ENCODE peak calls at places on chromosomes 1 and 21, in eight cellular contexts. Z is dorsolateral prefrontal cortex, C is PC-9, Q is tibial artery, H is fibroblast of lung, A is cardiac muscle cell, Y is heart left ventricle, L is aorta. P is an unnamed sample.

GRCh38 chr1:12124693-12125421 is 41.9 kb upstream of the TNFRSF1B start:
- DNase-seq in Z (peak; percentile 72), C (peak; percentile 66), Q (peak; percentile 83), H (peak; percentile 79), A (peak; percentile 86), Y (peak; percentile 80), L (peak; percentile 84), P (peak; percentile 47)

GRCh38 chr1:181255270-181255929 is 166.9 kb downstream of the IER5 start:
- DNase-seq in Z (no peak), C (no peak), Q (no peak), H (peak; percentile 100), A (peak; percentile 98), Y (no peak), L (no peak), P (peak; percentile 95)

GRCh38 chr1:223035724-223036478 is 107.1 kb downstream of the TLR5 start:
- DNase-seq in Z (no peak), C (no peak), Q (no peak), H (no peak), A (no peak), Y (no peak), L (no peak), P (no peak)

GRCh38 chr1:169550294-169550693 is 36.0 kb downstream of the F5 start:
- DNase-seq in Z (no peak), C (no peak), Q (no peak), H (peak; percentile 55), A (peak; percentile 68), Y (no peak), L (no peak), P (peak; percentile 62)

GRCh38 chr1:26862781-26863676 is at the start of gene SFN:
- DNase-seq in Z (no peak), C (peak; percentile 93), Q (no peak), H (no peak), A (no peak), Y (no peak), L (no peak), P (peak; percentile 96)

GRCh38 chr1:244246334-244246733 is 195.3 kb downstream of the ZBTB18 start:
- DNase-seq in Z (no peak), C (no peak), Q (no peak), H (no peak), A (no peak), Y (no peak), L (no peak), P (no peak)

GRCh38 chr1:27038020-27038419 is 25.4 kb upstream of the TENT5B start:
- DNase-seq in Z (no peak), C (no peak), Q (no peak), H (no peak), A (no peak), Y (no peak), L (no peak), P (no peak)

GRCh38 chr1:26203642-26204318 is 13.4 kb downstream of the CATSPER4 start:
- DNase-seq in Z (no peak), C (no peak), Q (peak; percentile 41), H (no peak), A (no peak), Y (no peak), L (no peak), P (no peak)

GRCh38 chr1:57112148-57112547 is 146.3 kb upstream of the C8B start:
- DNase-seq in Z (no peak), C (no peak), Q (no peak), H (no peak), A (no peak), Y (no peak), L (no peak), P (peak; percentile 71)

GRCh38 chr1:2971609-2972008 is 49.7 kb upstream of the ACTRT2 start:
- DNase-seq in Z (peak; percentile 34), C (no peak), Q (peak; percentile 59), H (no peak), A (no peak), Y (peak; percentile 5), L (no peak), P (no peak)

GRCh38 chr1:65036614-65037180 is 70.3 kb upstream of the JAK1 start:
- DNase-seq in Z (no peak), C (no peak), Q (no peak), H (peak; percentile 21), A (no peak), Y (no peak), L (no peak), P (no peak)

GRCh38 chr1:44820945-44821715 is 12.8 kb downstream of the BTBD19 start:
- DNase-seq in Z (no peak), C (no peak), Q (peak; percentile 64), H (no peak), A (no peak), Y (no peak), L (peak; percentile 45), P (no peak)

GRCh38 chr1:170168263-170168662 is 22.5 kb downstream of the NTMT2 start:
- DNase-seq in Z (no peak), C (no peak), Q (no peak), H (peak; percentile 74), A (peak; percentile 45), Y (no peak), L (no peak), P (peak; percentile 25)

GRCh38 chr1:116754203-116754977 is at the start of gene CD2:
- DNase-seq in Z (no peak), C (no peak), Q (no peak), H (no peak), A (no peak), Y (no peak), L (no peak), P (no peak)

GRCh38 chr1:92623187-92623778 is 136.6 kb upstream of the GFI1 start:
- DNase-seq in Z (no peak), C (no peak), Q (no peak), H (peak; percentile 37), A (peak; percentile 38), Y (no peak), L (no peak), P (peak; percentile 22)

GRCh38 chr1:163928649-163929048 is 606.9 kb downstream of the NUF2 start:
- DNase-seq in Z (no peak), C (no peak), Q (no peak), H (no peak), A (peak; percentile 2), Y (no peak), L (no peak), P (no peak)

GRCh38 chr1:114334297-114334696 is 176.7 kb downstream of the TRIM33 start:
- DNase-seq in Z (no peak), C (no peak), Q (no peak), H (no peak), A (no peak), Y (no peak), L (no peak), P (no peak)

GRCh38 chr1:96843196-96843595 is 121.6 kb downstream of the PTBP2 start:
- DNase-seq in Z (no peak), C (no peak), Q (no peak), H (peak; percentile 59), A (peak; percentile 75), Y (no peak), L (no peak), P (no peak)

GRCh38 chr1:165696625-165697100 is 1.7 kb downstream of the ALDH9A1 start:
- DNase-seq in Z (no peak), C (no peak), Q (no peak), H (peak; percentile 99), A (peak; percentile 97), Y (no peak), L (no peak), P (peak; percentile 58)

GRCh38 chr1:2270260-2271100 is 42.4 kb downstream of the SKI start:
- DNase-seq in Z (no peak), C (no peak), Q (no peak), H (no peak), A (peak; percentile 33), Y (no peak), L (no peak), P (no peak)

GRCh38 chr1:157925419-157926166 is 67.9 kb upstream of the KIRREL1 start:
- DNase-seq in Z (no peak), C (no peak), Q (no peak), H (no peak), A (no peak), Y (no peak), L (no peak), P (no peak)
- H3K27me3 ChIP-seq in Z (no peaks in the 10 kb centered on the region), C (peaks cover 69% of the 10 kb centered on the region), Q (no peaks in the 10 kb centered on the region), H (no peaks in the 10 kb centered on the region), A (peaks cover 3% of the 10 kb centered on the region), Y (no peaks in the 10 kb centered on the region), L (no peaks in the 10 kb centered on the region), P (no peaks in the 10 kb centered on the region)

GRCh38 chr1:234827656-234828055 is 217.7 kb upstream of the IRF2BP2 start:
- DNase-seq in Z (no peak), C (no peak), Q (no peak), H (no peak), A (no peak), Y (no peak), L (no peak), P (no peak)
- H3K27me3 ChIP-seq in Z (no peaks in the 10 kb centered on the region), C (no peaks in the 10 kb centered on the region), Q (no peaks in the 10 kb centered on the region), H (peaks cover 16% of the 10 kb centered on the region), A (no peaks in the 10 kb centered on the region), Y (no peaks in the 10 kb centered on the region), L (no peaks in the 10 kb centered on the region), P (peaks cover 5% of the 10 kb centered on the region)

GRCh38 chr1:110152133-110152785 is 2.0 kb downstream of the SLC6A17 start:
- DNase-seq in Z (no peak), C (no peak), Q (peak; percentile 56), H (no peak), A (no peak), Y (no peak), L (no peak), P (peak; percentile 82)
- H3K27me3 ChIP-seq in Z (peaks cover 32% of the 10 kb centered on the region), C (peaks cover 3% of the 10 kb centered on the region), Q (peaks cover 65% of the 10 kb centered on the region), H (peaks cover 7% of the 10 kb centered on the region), A (peaks cover 86% of the 10 kb centered on the region), Y (peaks cover 46% of the 10 kb centered on the region), L (no peaks in the 10 kb centered on the region), P (peaks cover 7% of the 10 kb centered on the region)

DNA sequence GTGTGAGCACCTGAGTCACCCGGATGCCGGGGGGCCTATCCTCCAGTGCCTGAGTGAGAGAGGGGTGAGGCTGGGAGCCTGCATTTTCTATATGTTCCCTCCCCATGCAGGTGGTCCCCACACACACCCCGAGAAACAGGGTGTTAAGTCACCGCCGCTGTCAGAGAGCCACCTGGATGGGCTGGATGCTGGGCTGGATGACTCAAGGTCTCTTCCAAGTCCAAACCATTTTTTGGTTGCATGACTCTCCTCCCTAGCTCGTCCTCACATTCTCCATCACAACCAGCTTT is 2.9 kb upstream of the UMODL1 start:
- DNase-seq in Z (no peak), C (no peak), Q (no peak), H (no peak), A (no peak), Y (no peak), L (no peak), P (no peak)
- H3K27me3 ChIP-seq in Z (no peaks in the 10 kb centered on the region), C (no peaks in the 10 kb centered on the region), Q (peaks cover 3% of the 10 kb centered on the region), H (peaks cover 18% of the 10 kb centered on the region), A (no peaks in the 10 kb centered on the region), Y (no peaks in the 10 kb centered on the region), L (no peaks in the 10 kb centered on the region), P (peaks cover 18% of the 10 kb centered on the region)

P was measured in bronchial epithelial cell.